ENCODE peak calls at places on chromosomes 11 and 22, in four cellular contexts. One of them, this sample, is unnamed.

GRCh38 chr11:64694821-64695365 is 28.1 kb downstream of the NRXN2 start:
- DNase-seq in GM12878: no peak
- DNase-seq in K562: no peak
- DNase-seq in HepG2: no peak
- DNase-seq in this sample: no peak

GRCh38 chr22:19785461-19786263 is 25.1 kb downstream of the TBX1 start:
- DNase-seq in HepG2: no peak
- DNase-seq in K562: no peak
- DNase-seq in GM12878: no peak
- DNase-seq in this sample: no peak

GRCh38 chr11:36077886-36078685 is 134.2 kb downstream of the LDLRAD3 start:
- DNase-seq in HepG2: no peak
- DNase-seq in GM12878: no peak
- DNase-seq in K562: no peak
- DNase-seq in this sample: no peak

GRCh38 chr11:74427377-74427776 is 29.1 kb upstream of the PGM2L1 start:
- DNase-seq in HepG2: no peak
- DNase-seq in K562: no peak
- DNase-seq in GM12878: no peak
- DNase-seq in this sample: no peak

GRCh38 chr22:32795214-32795596 is 6.3 kb upstream of the TIMP3 start:
- DNase-seq in K562: no peak
- DNase-seq in GM12878: no peak
- DNase-seq in HepG2: no peak
- DNase-seq in this sample: no peak

GRCh38 chr11:73152861-73153483 is 10.9 kb upstream of the FCHSD2 start:
- DNase-seq in GM12878: peak; percentile 97
- DNase-seq in K562: no peak
- DNase-seq in HepG2: no peak
- DNase-seq in this sample: peak; percentile 29

GRCh38 chr11:120940297-120940847 is 83.5 kb upstream of the TBCEL start:
- DNase-seq in GM12878: no peak
- DNase-seq in K562: no peak
- DNase-seq in HepG2: no peak
- DNase-seq in this sample: no peak

GRCh38 chr11:93389737-93390136 is 59.2 kb downstream of the DEUP1 start:
- DNase-seq in GM12878: no peak
- DNase-seq in K562: no peak
- DNase-seq in HepG2: no peak
- DNase-seq in this sample: no peak

GRCh38 chr22:50705219-50705691 is 32.6 kb downstream of the SHANK3 start:
- DNase-seq in K562: peak; percentile 61
- DNase-seq in HepG2: no peak
- DNase-seq in GM12878: no peak
- DNase-seq in this sample: peak; percentile 89

GRCh38 chr11:110331626-110332025 is 35.2 kb upstream of the RDX start:
- DNase-seq in K562: no peak
- DNase-seq in GM12878: no peak
- DNase-seq in HepG2: no peak
- DNase-seq in this sample: no peak

GRCh38 chr22:42299586-42300285 is 29.3 kb upstream of the TCF20 start:
- DNase-seq in K562: peak; percentile 63
- DNase-seq in GM12878: no peak
- DNase-seq in HepG2: no peak
- DNase-seq in this sample: peak; percentile 61

GRCh38 chr11:118002541-118003019 is 16.4 kb downstream of the IL10RA start:
- DNase-seq in HepG2: no peak
- DNase-seq in GM12878: no peak
- DNase-seq in K562: peak; percentile 79
- DNase-seq in this sample: no peak

GRCh38 chr11:66429983-66430602 is 8.6 kb downstream of the MRPL11 start:
- DNase-seq in HepG2: peak; percentile 46
- DNase-seq in K562: peak; percentile 84
- DNase-seq in GM12878: no peak
- DNase-seq in this sample: peak; percentile 83
- TF ChIP-seq ATF3 in HepG2: no peak
- TF ChIP-seq ATF3 in K562: no peak
- TF ChIP-seq ATF3 in GM12878: no peak
- TF ChIP-seq ATF3 in this sample: no peak

GRCh38 chr22:46390652-46391301 is 55.3 kb downstream of the TRMU start:
- DNase-seq in HepG2: peak; percentile 64
- DNase-seq in K562: peak; percentile 58
- DNase-seq in GM12878: no peak
- DNase-seq in this sample: no peak
- TF ChIP-seq ETV6 in HepG2: no peak
- TF ChIP-seq ETV6 in K562: no peak
- TF ChIP-seq ETV6 in GM12878: no peak
- TF ChIP-seq ETV6 in this sample: no peak

DNA sequence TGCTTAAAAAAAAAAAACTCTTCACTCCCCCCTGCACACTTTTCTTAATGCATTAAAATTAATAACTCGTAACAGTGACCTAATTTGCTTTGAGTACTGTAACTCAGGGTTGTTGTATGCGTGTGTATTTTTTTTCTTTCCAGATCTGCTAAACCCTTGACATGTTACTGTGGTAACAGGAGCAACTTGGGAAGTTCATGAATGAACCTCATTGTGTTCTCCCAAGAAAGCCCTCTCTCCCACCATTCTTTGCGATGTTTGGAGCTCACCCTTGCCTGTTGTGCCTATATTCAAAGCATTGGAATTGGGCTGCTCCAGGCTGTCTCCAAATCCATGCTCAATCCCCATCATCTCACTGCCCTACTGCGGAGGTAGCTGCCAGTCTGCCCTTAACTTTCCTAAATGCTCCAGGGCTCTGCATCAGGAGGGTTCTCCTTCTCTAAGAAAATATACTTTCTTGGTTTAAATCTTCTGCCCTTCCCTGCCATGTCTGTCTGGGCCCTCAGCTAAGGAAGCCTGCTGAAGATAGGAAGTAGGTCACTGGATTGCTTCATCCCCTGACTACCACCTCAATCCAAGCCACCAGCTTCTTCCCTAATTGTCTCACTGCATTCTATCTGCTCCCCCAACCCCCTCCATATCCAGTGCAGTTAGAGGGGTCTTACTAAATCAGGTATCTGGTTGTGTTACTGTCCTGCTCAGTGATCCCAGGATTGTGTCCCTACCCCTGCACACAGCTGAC is 70.3 kb downstream of the KIRREL3 start:
- DNase-seq in GM12878: no peak
- DNase-seq in HepG2: no peak
- DNase-seq in K562: no peak
- DNase-seq in this sample: no peak
- TF ChIP-seq ESRRA in GM12878: no peak
- TF ChIP-seq ESRRA in HepG2: no peak
- TF ChIP-seq ESRRA in K562: no peak
- TF ChIP-seq ESRRA in this sample: no peak

GRCh38 chr11:68002575-68002942 is 1.3 kb downstream of the UNC93B1 start:
- DNase-seq in GM12878: no peak
- DNase-seq in K562: no peak
- DNase-seq in HepG2: no peak
- DNase-seq in this sample: no peak

GRCh38 chr11:68002943-68003845 is 703 bp downstream of the UNC93B1 start:
- DNase-seq in K562: peak; percentile 47
- DNase-seq in GM12878: no peak
- DNase-seq in HepG2: no peak
- DNase-seq in this sample: peak; percentile 56

GRCh38 chr11:68004551-68005335 is 846 bp upstream of the UNC93B1 start:
- DNase-seq in GM12878: no peak
- DNase-seq in HepG2: no peak
- DNase-seq in K562: no peak
- DNase-seq in this sample: peak; percentile 12

GRCh38 chr11:68006606-68007166 is 2.8 kb upstream of the UNC93B1 start:
- DNase-seq in GM12878: no peak
- DNase-seq in K562: no peak
- DNase-seq in HepG2: no peak
- DNase-seq in this sample: no peak

GRCh38 chr11:68003846-68004550 is at the start of gene UNC93B1:
- DNase-seq in GM12878: peak; percentile 57
- DNase-seq in K562: peak; percentile 96
- DNase-seq in HepG2: peak; percentile 80
- DNase-seq in this sample: peak; percentile 78
- TF ChIP-seq ATF3 in GM12878: no peak
- TF ChIP-seq ATF3 in K562: no peak
- TF ChIP-seq ATF3 in HepG2: no peak
- TF ChIP-seq ATF3 in this sample: no peak